ENCODE peak calls at places on chromosomes 7 and 10, in eight cellular contexts. Y, B, V, E, D, F, R and L are unnamed samples.
A peak's percentile ranks its signal among the peaks of the same experiment; 100 is the strongest.

GRCh38 chr7:151008511-151009323 is 15.6 kb downstream of the ATG9B start:
- DNase-seq in R (peak; percentile 25), E (no peak), V (peak; percentile 63), F (peak; percentile 72), B (peak; percentile 64), Y (peak; percentile 77), D (no peak), L (peak; percentile 44)

GRCh38 chr10:103772096-103772845 is 83.1 kb downstream of the SH3PXD2A start:
- DNase-seq in E (peak; percentile 90), F (peak; percentile 87), Y (peak; percentile 82), R (peak; percentile 25), B (peak; percentile 90), D (peak; percentile 44), V (peak; percentile 66), L (peak; percentile 53)

GRCh38 chr7:43847496-43847895 is 21.8 kb downstream of the MRPS24 start:
- DNase-seq in V (no peak), R (no peak), F (no peak), D (no peak), E (no peak), Y (no peak), B (no peak), L (no peak)

GRCh38 chr7:102426268-102427031 is 6.9 kb upstream of the ORAI2 start:
- DNase-seq in V (no peak), R (no peak), F (peak; percentile 33), E (no peak), Y (no peak), D (no peak), B (no peak), L (no peak)

GRCh38 chr7:116574025-116574822 is 49.4 kb downstream of the CAV1 start:
- DNase-seq in V (no peak), D (no peak), Y (no peak), R (no peak), F (no peak), B (no peak), E (no peak), L (no peak)

GRCh38 chr10:109871476-109871875 is 51.8 kb downstream of the XPNPEP1 start:
- DNase-seq in Y (no peak), V (no peak), R (no peak), B (no peak), F (no peak), E (no peak), D (no peak), L (no peak)

GRCh38 chr10:101570764-101571572 is 17.1 kb downstream of the POLL start:
- DNase-seq in Y (no peak), D (no peak), B (no peak), F (no peak), E (no peak), R (no peak), V (peak; percentile 31), L (no peak)

GRCh38 chr7:69412331-69413146 is 185.7 kb upstream of the AUTS2 start:
- DNase-seq in F (peak; percentile 52), D (no peak), V (peak; percentile 13), R (peak; percentile 58), E (no peak), Y (no peak), B (peak; percentile 87), L (no peak)

GRCh38 chr7:18960735-18961134 is 156.7 kb downstream of the TWIST1 start:
- DNase-seq in D (no peak), E (no peak), B (no peak), F (no peak), R (no peak), Y (no peak), V (no peak), L (no peak)

GRCh38 chr10:93872776-93873175 is 21.0 kb upstream of the SLC35G1 start:
- DNase-seq in B (no peak), E (no peak), R (no peak), F (no peak), D (no peak), V (no peak), Y (no peak), L (no peak)

GRCh38 chr10:106711313-106711906 is 453.1 kb downstream of the SORCS1 start:
- DNase-seq in D (no peak), B (peak; percentile 65), Y (peak; percentile 57), V (peak; percentile 41), F (no peak), E (no peak), R (peak; percentile 62), L (peak; percentile 31)

DNA sequence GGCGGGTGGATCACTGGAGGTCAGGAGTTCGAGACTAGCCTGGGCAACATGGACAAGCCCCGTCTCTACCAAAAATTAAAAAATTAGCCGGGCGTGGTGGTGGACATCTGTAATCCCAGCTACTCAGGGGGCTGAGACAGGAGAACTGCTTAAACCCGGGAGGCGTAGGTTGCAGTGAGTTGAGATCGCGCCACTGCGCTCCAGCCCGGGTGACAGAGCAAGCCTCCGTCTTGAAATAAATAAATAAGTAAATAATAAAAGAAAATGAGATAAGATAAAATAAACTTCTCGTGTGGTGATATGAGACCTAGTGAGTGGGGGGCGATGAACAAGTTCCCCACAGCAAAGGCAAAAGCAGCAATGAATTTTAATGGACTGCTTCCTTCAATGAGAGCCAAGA is 33.6 kb upstream of the LMTK2 start:
- DNase-seq in B (no peak), Y (no peak), E (no peak), R (no peak), D (no peak), F (no peak), V (no peak), L (no peak)
- TF ChIP-seq CTCF in B (no peak), Y (no peak), E (no peak), R (no peak), D (no peak), F (no peak), V (no peak), L (no peak)

GRCh38 chr7:74525140-74525539 is 71.4 kb downstream of the GTF2IRD1 start:
- DNase-seq in Y (no peak), D (no peak), R (no peak), B (no peak), E (no peak), V (no peak), F (no peak), L (no peak)
- TF ChIP-seq CTCF in Y (no peak), D (no peak), R (no peak), B (no peak), E (no peak), V (no peak), F (no peak), L (no peak)

GRCh38 chr10:68560916-68561691 is 967 bp downstream of the TET1 start:
- DNase-seq in F (peak; percentile 6), B (peak; percentile 64), V (peak; percentile 15), Y (peak; percentile 62), D (no peak), E (no peak), R (no peak), L (no peak)
- TF ChIP-seq CTCF in F (no peak), B (no peak), V (no peak), Y (no peak), D (no peak), E (no peak), R (no peak), L (no peak)

DNA sequence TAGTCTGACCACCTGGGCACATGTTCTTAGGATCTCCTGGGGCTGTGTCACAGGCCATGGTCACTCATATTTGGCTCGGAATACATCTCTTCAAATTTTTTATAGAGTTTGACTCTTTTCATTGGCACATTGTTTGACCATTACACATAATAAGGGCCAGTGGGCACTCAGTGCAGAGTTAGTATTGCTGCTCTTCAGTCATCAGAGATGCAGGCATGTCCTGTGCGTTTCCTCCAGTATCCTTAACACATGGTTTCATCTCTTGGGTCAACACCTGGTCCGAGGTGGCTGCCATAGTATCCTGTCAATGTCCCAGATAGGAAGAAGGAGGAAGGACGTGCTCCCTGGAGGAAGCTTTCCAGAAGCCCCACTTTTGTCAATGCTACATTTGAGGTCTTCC is 125.0 kb downstream of the FAM107B start:
- DNase-seq in B (no peak), F (no peak), Y (no peak), E (no peak), V (no peak), R (no peak), D (no peak), L (no peak)
- TF ChIP-seq CTCF in B (no peak), F (no peak), Y (no peak), E (no peak), V (no peak), R (no peak), D (no peak), L (no peak)

DNA sequence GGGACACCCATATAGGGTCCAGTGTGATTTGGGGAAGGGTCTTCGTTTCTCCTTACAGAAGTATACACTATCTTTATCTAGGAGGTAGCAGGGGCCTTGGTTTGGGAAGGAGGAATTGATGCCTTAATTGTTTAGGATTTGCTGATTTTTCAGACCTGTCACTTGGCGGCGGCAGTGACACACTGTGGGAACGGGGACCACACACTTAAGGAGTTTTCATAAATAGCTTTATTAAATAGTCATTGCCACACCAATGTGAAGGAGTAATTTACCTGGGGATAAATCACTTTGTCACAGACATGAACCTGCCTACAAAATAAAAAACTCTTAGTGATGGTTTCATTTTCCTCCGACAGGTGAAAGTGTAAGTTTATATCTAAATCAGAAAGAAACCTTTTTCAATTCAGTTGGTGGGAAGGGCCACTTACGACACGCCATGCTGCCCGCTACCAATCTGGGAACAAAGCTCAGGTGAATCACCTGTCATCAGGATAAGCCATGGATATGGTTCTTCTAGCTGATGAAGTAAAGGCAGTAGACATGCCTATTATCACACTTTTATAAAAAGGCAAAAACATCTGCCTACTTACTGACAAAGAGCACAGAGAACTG is 12.3 kb upstream of the ENO4 start:
- DNase-seq in V (no peak), D (no peak), E (no peak), F (no peak), B (no peak), Y (no peak), R (no peak), L (no peak)
- TF ChIP-seq CTCF in V (no peak), D (no peak), E (peak; percentile 21), F (peak; percentile 7), B (peak; percentile 27), Y (no peak), R (no peak), L (no peak)

GRCh38 chr10:113403900-113404299 is 149.0 kb upstream of the HABP2 start:
- DNase-seq in Y (peak; percentile 19), B (no peak), F (no peak), V (no peak), R (no peak), D (no peak), E (no peak), L (no peak)

GRCh38 chr10:113411456-113411855 is 141.4 kb upstream of the HABP2 start:
- DNase-seq in Y (no peak), V (no peak), R (no peak), D (no peak), F (no peak), E (no peak), B (no peak), L (no peak)

GRCh38 chr10:113410618-113411017 is 142.2 kb upstream of the HABP2 start:
- DNase-seq in R (no peak), F (no peak), Y (no peak), E (no peak), B (no peak), V (no peak), D (no peak), L (no peak)

GRCh38 chr10:113409147-113409546 is 143.7 kb upstream of the HABP2 start:
- DNase-seq in D (no peak), E (no peak), R (no peak), F (no peak), V (no peak), B (no peak), Y (no peak), L (no peak)

GRCh38 chr10:113407218-113407617 is 145.6 kb upstream of the HABP2 start:
- DNase-seq in B (no peak), E (no peak), Y (no peak), D (no peak), V (no peak), F (no peak), R (no peak), L (no peak)
- TF ChIP-seq CTCF in B (no peak), E (no peak), Y (no peak), D (no peak), V (no peak), F (no peak), R (no peak), L (no peak)

GRCh38 chr7:1480670-1481069 is 21.4 kb upstream of the MICALL2 start:
- DNase-seq in D (no peak), V (no peak), B (no peak), Y (no peak), E (no peak), R (no peak), F (no peak), L (no peak)
- TF ChIP-seq CTCF in D (no peak), V (no peak), B (no peak), Y (no peak), E (no peak), R (no peak), F (no peak), L (no peak)